ENCODE peak calls at places on chromosome 15, in eight cellular contexts. L, Q, V, B, G, T, A and C are unnamed samples.
A peak's percentile ranks its signal among the peaks of the same experiment; 100 is the strongest.

GRCh38 chr15:100939786-100940185 is 20.6 kb downstream of the LRRK1 start:
- DNase-seq in L (no peak), Q (no peak), V (no peak), B (no peak), G (no peak), T (no peak), A (no peak), C (no peak)

GRCh38 chr15:47477253-47477652 is 240.1 kb upstream of the SEMA6D start:
- DNase-seq in L (no peak), Q (no peak), V (no peak), B (no peak), G (no peak), T (no peak), A (no peak), C (no peak)

GRCh38 chr15:100885116-100885515 is 5.5 kb downstream of the ALDH1A3 start:
- DNase-seq in L (no peak), Q (no peak), V (no peak), B (no peak), G (no peak), T (no peak), A (no peak), C (no peak)

GRCh38 chr15:96268421-96269204 is 61.9 kb upstream of the NR2F2 start:
- DNase-seq in L (no peak), Q (no peak), V (no peak), B (no peak), G (no peak), T (no peak), A (peak; percentile 80), C (peak; percentile 57)

GRCh38 chr15:101568304-101568703 is 78.8 kb upstream of the PCSK6 start:
- DNase-seq in L (no peak), Q (no peak), V (no peak), B (no peak), G (no peak), T (no peak), A (peak; percentile 26), C (no peak)

GRCh38 chr15:72782274-72782992 is 1.1 kb downstream of the ADPGK start:
- DNase-seq in L (no peak), Q (no peak), V (no peak), B (no peak), G (no peak), T (no peak), A (no peak), C (no peak)

GRCh38 chr15:45648521-45649200 is 13.8 kb downstream of the SQOR start:
- DNase-seq in L (no peak), Q (peak; percentile 3), V (no peak), B (no peak), G (no peak), T (no peak), A (peak; percentile 89), C (no peak)

GRCh38 chr15:81897011-81897677 is 148.7 kb downstream of the MEX3B start:
- DNase-seq in L (no peak), Q (no peak), V (no peak), B (no peak), G (no peak), T (no peak), A (peak; percentile 62), C (peak; percentile 70)

GRCh38 chr15:39976291-39977274 is 42.7 kb downstream of the EIF2AK4 start:
- DNase-seq in L (no peak), Q (peak; percentile 17), V (no peak), B (no peak), G (peak; percentile 40), T (peak; percentile 8), A (peak; percentile 56), C (no peak)

GRCh38 chr15:29656636-29657475 is 165.4 kb downstream of the TJP1 start:
- DNase-seq in L (peak; percentile 70), Q (no peak), V (no peak), B (no peak), G (no peak), T (no peak), A (no peak), C (no peak)

GRCh38 chr15:41881086-41881485 is 12.8 kb downstream of the SPTBN5 start:
- DNase-seq in L (no peak), Q (no peak), V (no peak), B (no peak), G (no peak), T (no peak), A (no peak), C (no peak)

GRCh38 chr15:101536166-101536874 is 46.8 kb upstream of the PCSK6 start:
- DNase-seq in L (no peak), Q (no peak), V (no peak), B (no peak), G (no peak), T (no peak), A (no peak), C (no peak)

GRCh38 chr15:39095218-39095879 is 485.5 kb upstream of the THBS1 start:
- DNase-seq in L (peak; percentile 7), Q (no peak), V (no peak), B (no peak), G (no peak), T (no peak), A (no peak), C (no peak)

GRCh38 chr15:71110800-71111565 is 4.3 kb upstream of the THSD4 start:
- DNase-seq in L (no peak), Q (no peak), V (no peak), B (no peak), G (no peak), T (no peak), A (no peak), C (no peak)

GRCh38 chr15:77739591-77740378 is 107.1 kb upstream of the LINGO1 start:
- DNase-seq in L (peak; percentile 83), Q (no peak), V (no peak), B (no peak), G (no peak), T (no peak), A (no peak), C (no peak)

GRCh38 chr15:23565395-23566069 is at the start of gene MKRN3:
- DNase-seq in L (no peak), Q (no peak), V (peak; percentile 72), B (peak; percentile 24), G (no peak), T (peak; percentile 15), A (peak; percentile 87), C (peak; percentile 44)

GRCh38 chr15:90159213-90159612 is 41.9 kb upstream of the SEMA4B start:
- DNase-seq in L (no peak), Q (no peak), V (no peak), B (no peak), G (no peak), T (no peak), A (no peak), C (no peak)

GRCh38 chr15:99315636-99316035 is 64.4 kb downstream of the LRRC28 start:
- DNase-seq in L (peak; percentile 12), Q (no peak), V (no peak), B (no peak), G (no peak), T (no peak), A (no peak), C (no peak)

GRCh38 chr15:90857337-90857736 is 11.1 kb upstream of the FURIN start:
- DNase-seq in L (no peak), Q (no peak), V (no peak), B (no peak), G (no peak), T (no peak), A (no peak), C (no peak)

GRCh38 chr15:65460948-65461347 is 38.2 kb upstream of the IGDCC4 start:
- DNase-seq in L (no peak), Q (no peak), V (peak; percentile 22), B (peak; percentile 44), G (no peak), T (no peak), A (peak; percentile 51), C (no peak)

GRCh38 chr15:101170568-101171350 is 81.1 kb downstream of the CHSY1 start:
- DNase-seq in L (no peak), Q (no peak), V (no peak), B (no peak), G (peak; percentile 60), T (no peak), A (peak; percentile 69), C (no peak)

GRCh38 chr15:29031502-29032228 is 145.9 kb downstream of the APBA2 start:
- DNase-seq in L (no peak), Q (no peak), V (peak; percentile 35), B (no peak), G (no peak), T (no peak), A (no peak), C (no peak)

GRCh38 chr15:81256916-81257315 is 60.2 kb downstream of the IL16 start:
- DNase-seq in L (no peak), Q (no peak), V (no peak), B (no peak), G (no peak), T (no peak), A (peak; percentile 56), C (no peak)

GRCh38 chr15:39172380-39173281 is 408.2 kb upstream of the THBS1 start:
- DNase-seq in L (no peak), Q (peak; percentile 23), V (no peak), B (no peak), G (no peak), T (no peak), A (peak; percentile 59), C (peak; percentile 50)

GRCh38 chr15:91478717-91479191 is 374.8 kb upstream of the SLCO3A1 start:
- DNase-seq in L (no peak), Q (no peak), V (no peak), B (no peak), G (no peak), T (no peak), A (no peak), C (no peak)

GRCh38 chr15:76286231-76286879 is 24.9 kb downstream of the ETFA start:
- DNase-seq in L (no peak), Q (no peak), V (peak; percentile 50), B (no peak), G (no peak), T (peak; percentile 37), A (peak; percentile 35), C (no peak)

GRCh38 chr15:42495361-42496212 is at the start of gene SNAP23:
- DNase-seq in L (peak; percentile 78), Q (peak; percentile 87), V (peak; percentile 90), B (peak; percentile 87), G (peak; percentile 91), T (peak; percentile 85), A (peak; percentile 98), C (peak; percentile 88)

GRCh38 chr15:100764778-100765457 is 114.7 kb upstream of the ALDH1A3 start:
- DNase-seq in L (no peak), Q (no peak), V (no peak), B (peak; percentile 8), G (no peak), T (no peak), A (peak; percentile 77), C (no peak)

GRCh38 chr15:56821721-56822425 is 88.6 kb upstream of the ZNF280D start:
- DNase-seq in L (no peak), Q (no peak), V (peak; percentile 52), B (peak; percentile 32), G (no peak), T (peak; percentile 40), A (peak; percentile 86), C (no peak)

GRCh38 chr15:77002954-77003912 is 8.3 kb downstream of the PSTPIP1 start:
- DNase-seq in L (no peak), Q (no peak), V (peak; percentile 84), B (peak; percentile 76), G (peak; percentile 52), T (peak; percentile 69), A (no peak), C (no peak)

GRCh38 chr15:61172325-61172724 is 56.8 kb downstream of the RORA start:
- DNase-seq in L (no peak), Q (no peak), V (no peak), B (no peak), G (no peak), T (no peak), A (no peak), C (no peak)

GRCh38 chr15:64246364-64247189 is 83.8 kb upstream of the PPIB start:
- DNase-seq in L (peak; percentile 35), Q (peak; percentile 40), V (peak; percentile 39), B (peak; percentile 53), G (no peak), T (no peak), A (peak; percentile 94), C (peak; percentile 83)

GRCh38 chr15:48520376-48521155 is 124.9 kb downstream of the FBN1 start:
- DNase-seq in L (peak; percentile 12), Q (no peak), V (no peak), B (no peak), G (no peak), T (no peak), A (no peak), C (no peak)